ENCODE peak calls at places on chromosomes 2 and 18, in ten cellular contexts. One of them, this sample, is unnamed.

GRCh38 chr2:191620144-191620543 is 57.8 kb upstream of the NABP1 start:
- DNase-seq in H1: no peak
- DNase-seq in stomach: no peak
- DNase-seq in SK-N-SH: no peak
- DNase-seq in transverse colon: no peak
- DNase-seq in K562: peak; percentile 14
- DNase-seq in esophagus muscularis mucosa: no peak
- DNase-seq in ovary: no peak
- DNase-seq in A549: no peak
- DNase-seq in sigmoid colon: no peak
- DNase-seq in this sample: no peak

GRCh38 chr2:192195548-192196418 is 1.1 kb upstream of the TMEFF2 start:
- DNase-seq in SK-N-SH: no peak
- DNase-seq in H1: peak; percentile 82
- DNase-seq in sigmoid colon: peak; percentile 62
- DNase-seq in stomach: peak; percentile 25
- DNase-seq in transverse colon: no peak
- DNase-seq in esophagus muscularis mucosa: no peak
- DNase-seq in ovary: no peak
- DNase-seq in A549: peak; percentile 24
- DNase-seq in K562: peak; percentile 3
- DNase-seq in this sample: no peak

GRCh38 chr2:239236043-239236807 is 164.6 kb downstream of the HDAC4 start:
- DNase-seq in transverse colon: no peak
- DNase-seq in sigmoid colon: peak; percentile 68
- DNase-seq in stomach: no peak
- DNase-seq in H1: no peak
- DNase-seq in esophagus muscularis mucosa: no peak
- DNase-seq in SK-N-SH: no peak
- DNase-seq in K562: no peak
- DNase-seq in ovary: no peak
- DNase-seq in A549: no peak
- DNase-seq in this sample: no peak

GRCh38 chr2:10061221-10061925 is 18.0 kb downstream of the KLF11 start:
- DNase-seq in stomach: no peak
- DNase-seq in esophagus muscularis mucosa: no peak
- DNase-seq in H1: no peak
- DNase-seq in SK-N-SH: no peak
- DNase-seq in ovary: no peak
- DNase-seq in K562: no peak
- DNase-seq in A549: no peak
- DNase-seq in transverse colon: no peak
- DNase-seq in sigmoid colon: no peak
- DNase-seq in this sample: no peak

GRCh38 chr18:76686737-76687231 is 135.6 kb upstream of the ZNF236 start:
- DNase-seq in sigmoid colon: peak; percentile 84
- DNase-seq in SK-N-SH: peak; percentile 77
- DNase-seq in ovary: peak; percentile 68
- DNase-seq in A549: peak; percentile 49
- DNase-seq in H1: peak; percentile 67
- DNase-seq in K562: no peak
- DNase-seq in esophagus muscularis mucosa: no peak
- DNase-seq in stomach: peak; percentile 68
- DNase-seq in transverse colon: peak; percentile 52
- DNase-seq in this sample: peak; percentile 52

GRCh38 chr2:116545611-116546010 is 1268.9 kb upstream of the DDX18 start:
- DNase-seq in H1: no peak
- DNase-seq in SK-N-SH: no peak
- DNase-seq in A549: no peak
- DNase-seq in transverse colon: no peak
- DNase-seq in sigmoid colon: no peak
- DNase-seq in esophagus muscularis mucosa: no peak
- DNase-seq in ovary: no peak
- DNase-seq in K562: no peak
- DNase-seq in stomach: no peak
- DNase-seq in this sample: no peak

GRCh38 chr18:21270453-21270852 is 28.4 kb downstream of the GREB1L start:
- DNase-seq in ovary: no peak
- DNase-seq in transverse colon: no peak
- DNase-seq in A549: no peak
- DNase-seq in esophagus muscularis mucosa: no peak
- DNase-seq in H1: no peak
- DNase-seq in K562: no peak
- DNase-seq in SK-N-SH: no peak
- DNase-seq in stomach: no peak
- DNase-seq in sigmoid colon: no peak
- DNase-seq in this sample: no peak

GRCh38 chr18:55405655-55406373 is 182.2 kb downstream of the TCF4 start:
- DNase-seq in sigmoid colon: peak; percentile 92
- DNase-seq in stomach: peak; percentile 47
- DNase-seq in transverse colon: peak; percentile 42
- DNase-seq in A549: peak; percentile 26
- DNase-seq in SK-N-SH: peak; percentile 52
- DNase-seq in K562: peak; percentile 35
- DNase-seq in H1: no peak
- DNase-seq in esophagus muscularis mucosa: no peak
- DNase-seq in ovary: peak; percentile 92
- DNase-seq in this sample: peak; percentile 86

GRCh38 chr2:37886745-37887144 is 38.3 kb upstream of the RMDN2 start:
- DNase-seq in transverse colon: no peak
- DNase-seq in ovary: no peak
- DNase-seq in SK-N-SH: no peak
- DNase-seq in esophagus muscularis mucosa: no peak
- DNase-seq in K562: no peak
- DNase-seq in H1: no peak
- DNase-seq in stomach: no peak
- DNase-seq in A549: no peak
- DNase-seq in sigmoid colon: no peak
- DNase-seq in this sample: no peak

GRCh38 chr18:10378688-10379465 is 75.6 kb upstream of the APCDD1 start:
- DNase-seq in K562: no peak
- DNase-seq in ovary: no peak
- DNase-seq in A549: no peak
- DNase-seq in stomach: no peak
- DNase-seq in transverse colon: no peak
- DNase-seq in SK-N-SH: no peak
- DNase-seq in H1: no peak
- DNase-seq in sigmoid colon: no peak
- DNase-seq in esophagus muscularis mucosa: no peak
- DNase-seq in this sample: no peak

GRCh38 chr2:46481541-46482193 is 2.3 kb downstream of the TMEM247 start:
- DNase-seq in stomach: no peak
- DNase-seq in A549: peak; percentile 35
- DNase-seq in SK-N-SH: no peak
- DNase-seq in H1: no peak
- DNase-seq in esophagus muscularis mucosa: no peak
- DNase-seq in sigmoid colon: no peak
- DNase-seq in transverse colon: no peak
- DNase-seq in ovary: no peak
- DNase-seq in K562: no peak
- DNase-seq in this sample: no peak

GRCh38 chr2:173898178-173898668 is 67.0 kb downstream of the SP3 start:
- DNase-seq in transverse colon: no peak
- DNase-seq in stomach: no peak
- DNase-seq in ovary: no peak
- DNase-seq in H1: no peak
- DNase-seq in sigmoid colon: no peak
- DNase-seq in esophagus muscularis mucosa: no peak
- DNase-seq in K562: no peak
- DNase-seq in SK-N-SH: no peak
- DNase-seq in A549: no peak
- DNase-seq in this sample: no peak

GRCh38 chr2:227906991-227907390 is 35.6 kb downstream of the DAW1 start:
- DNase-seq in K562: no peak
- DNase-seq in ovary: no peak
- DNase-seq in sigmoid colon: no peak
- DNase-seq in stomach: no peak
- DNase-seq in A549: no peak
- DNase-seq in transverse colon: no peak
- DNase-seq in H1: no peak
- DNase-seq in esophagus muscularis mucosa: no peak
- DNase-seq in SK-N-SH: no peak
- DNase-seq in this sample: no peak

GRCh38 chr18:23721711-23722479 is 32.6 kb downstream of the LAMA3 start:
- DNase-seq in A549: no peak
- DNase-seq in esophagus muscularis mucosa: no peak
- DNase-seq in SK-N-SH: no peak
- DNase-seq in transverse colon: no peak
- DNase-seq in sigmoid colon: no peak
- DNase-seq in stomach: no peak
- DNase-seq in ovary: no peak
- DNase-seq in H1: no peak
- DNase-seq in K562: no peak
- DNase-seq in this sample: no peak

GRCh38 chr2:118554616-118555015 is 292.8 kb downstream of the EN1 start:
- DNase-seq in sigmoid colon: no peak
- DNase-seq in transverse colon: no peak
- DNase-seq in K562: no peak
- DNase-seq in SK-N-SH: no peak
- DNase-seq in ovary: no peak
- DNase-seq in stomach: no peak
- DNase-seq in esophagus muscularis mucosa: no peak
- DNase-seq in A549: no peak
- DNase-seq in H1: no peak
- DNase-seq in this sample: no peak

GRCh38 chr2:226763320-226763719 is 36.3 kb downstream of the IRS1 start:
- DNase-seq in SK-N-SH: no peak
- DNase-seq in esophagus muscularis mucosa: no peak
- DNase-seq in transverse colon: no peak
- DNase-seq in stomach: no peak
- DNase-seq in ovary: no peak
- DNase-seq in H1: no peak
- DNase-seq in A549: no peak
- DNase-seq in K562: no peak
- DNase-seq in sigmoid colon: no peak
- DNase-seq in this sample: no peak

GRCh38 chr18:36899289-36899688 is 70.4 kb downstream of the KIAA1328 start:
- DNase-seq in ovary: no peak
- DNase-seq in SK-N-SH: no peak
- DNase-seq in sigmoid colon: no peak
- DNase-seq in transverse colon: no peak
- DNase-seq in A549: peak; percentile 1
- DNase-seq in H1: no peak
- DNase-seq in esophagus muscularis mucosa: no peak
- DNase-seq in K562: peak; percentile 46
- DNase-seq in stomach: no peak
- DNase-seq in this sample: no peak
- TF ChIP-seq CTCF in ovary: no peak
- TF ChIP-seq CTCF in SK-N-SH: peak; percentile 41
- TF ChIP-seq CTCF in sigmoid colon: no peak
- TF ChIP-seq CTCF in transverse colon: no peak
- TF ChIP-seq CTCF in A549: peak; percentile 14
- TF ChIP-seq CTCF in H1: peak; percentile 51
- TF ChIP-seq CTCF in esophagus muscularis mucosa: no peak
- TF ChIP-seq CTCF in K562: peak; percentile 68
- TF ChIP-seq CTCF in stomach: no peak
- TF ChIP-seq CTCF in this sample: no peak

DNA sequence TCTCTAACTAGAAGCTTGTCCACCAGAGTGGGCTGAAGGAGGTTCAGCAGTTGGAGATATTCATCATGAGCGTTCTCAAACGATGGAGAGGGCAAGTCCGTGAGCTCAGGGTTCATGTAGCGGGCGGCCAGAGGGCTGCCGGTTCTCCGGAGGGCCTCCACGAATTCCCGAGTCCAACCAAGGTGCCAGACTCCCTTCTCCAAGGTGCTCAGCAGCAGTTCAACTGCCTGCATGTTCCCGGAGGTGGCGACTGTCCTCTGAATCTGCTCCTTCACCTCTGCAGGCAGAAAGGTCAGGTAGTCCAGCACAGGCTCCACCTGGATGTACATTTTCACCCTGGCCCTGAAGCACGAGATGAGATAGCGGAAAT is 589 bp downstream of the IFIH1 start:
- DNase-seq in H1: no peak
- DNase-seq in esophagus muscularis mucosa: no peak
- DNase-seq in sigmoid colon: no peak
- DNase-seq in transverse colon: peak; percentile 47
- DNase-seq in SK-N-SH: no peak
- DNase-seq in A549: no peak
- DNase-seq in ovary: peak; percentile 26
- DNase-seq in stomach: peak; percentile 33
- DNase-seq in K562: peak; percentile 4
- DNase-seq in this sample: no peak
- TF ChIP-seq EP300 in H1: no peak
- TF ChIP-seq EP300 in esophagus muscularis mucosa: no peak
- TF ChIP-seq EP300 in sigmoid colon: no peak
- TF ChIP-seq EP300 in transverse colon: no peak
- TF ChIP-seq EP300 in SK-N-SH: no peak
- TF ChIP-seq EP300 in A549: no peak
- TF ChIP-seq EP300 in ovary: no peak
- TF ChIP-seq EP300 in stomach: no peak
- TF ChIP-seq EP300 in K562: no peak
- TF ChIP-seq EP300 in this sample: no peak

DNA sequence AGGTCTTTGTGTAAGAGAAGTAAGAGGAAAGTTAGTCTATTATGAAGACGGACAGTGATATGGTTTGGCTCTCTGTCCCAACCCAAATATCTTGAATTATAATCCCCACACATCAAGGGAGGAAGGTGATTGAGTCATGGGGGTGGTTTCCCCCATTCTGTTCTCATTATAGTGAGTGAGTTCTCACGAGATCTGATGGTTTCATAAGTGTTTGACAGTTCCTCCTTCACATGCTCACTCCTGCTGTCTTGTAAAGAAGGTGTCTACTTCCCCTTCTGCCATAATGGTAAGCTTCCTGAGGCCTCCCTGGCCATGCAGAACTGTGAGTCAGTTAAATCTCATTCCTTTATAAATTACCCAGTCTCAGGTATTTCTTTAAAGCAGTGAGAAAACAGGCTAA is 67.6 kb downstream of the NEURL3 start:
- DNase-seq in stomach: no peak
- DNase-seq in H1: no peak
- DNase-seq in K562: no peak
- DNase-seq in transverse colon: no peak
- DNase-seq in esophagus muscularis mucosa: no peak
- DNase-seq in sigmoid colon: no peak
- DNase-seq in SK-N-SH: no peak
- DNase-seq in A549: no peak
- DNase-seq in ovary: no peak
- DNase-seq in this sample: no peak
- H3K27ac ChIP-seq in stomach: no peak overlapping the region
- H3K27ac ChIP-seq in H1: no peak overlapping the region
- H3K27ac ChIP-seq in K562: no peak overlapping the region
- H3K27ac ChIP-seq in transverse colon: no peak overlapping the region
- H3K27ac ChIP-seq in esophagus muscularis mucosa: no peak overlapping the region
- H3K27ac ChIP-seq in sigmoid colon: no peak overlapping the region
- H3K27ac ChIP-seq in SK-N-SH: no peak overlapping the region
- H3K27ac ChIP-seq in A549: no peak overlapping the region
- H3K27ac ChIP-seq in ovary: no peak overlapping the region
- H3K27ac ChIP-seq in this sample: no peak overlapping the region

GRCh38 chr18:77749189-77749588 is 499.5 kb downstream of the GALR1 start:
- DNase-seq in H1: peak; percentile 85
- DNase-seq in A549: no peak
- DNase-seq in sigmoid colon: no peak
- DNase-seq in ovary: no peak
- DNase-seq in stomach: no peak
- DNase-seq in esophagus muscularis mucosa: no peak
- DNase-seq in K562: peak; percentile 38
- DNase-seq in SK-N-SH: peak; percentile 53
- DNase-seq in transverse colon: no peak
- DNase-seq in this sample: no peak
- TF ChIP-seq CTCF in H1: peak; percentile 69
- TF ChIP-seq CTCF in A549: no peak
- TF ChIP-seq CTCF in sigmoid colon: no peak
- TF ChIP-seq CTCF in ovary: no peak
- TF ChIP-seq CTCF in stomach: no peak
- TF ChIP-seq CTCF in esophagus muscularis mucosa: peak; percentile 39
- TF ChIP-seq CTCF in K562: peak; percentile 54
- TF ChIP-seq CTCF in SK-N-SH: peak; percentile 45
- TF ChIP-seq CTCF in transverse colon: no peak
- TF ChIP-seq CTCF in this sample: peak; percentile 29

This sample was measured in tibial nerve.